ENCODE peak calls at places on chromosomes 11 and 22, in ten cellular contexts. C is adipocyte, N is mesenchymal stem cell, U is IMR-90, S is neuronal stem cell, M is endodermal cell, K is mesendoderm, Q is colonic mucosa, O is K562, D is H9. B is an unnamed sample.

GRCh38 chr22:24772493-24773220 is 1.9 kb downstream of the PIWIL3 start:
- DNase-seq in C (peak), N (peak), U (peak), M (peak), O (peak), S (peak), K (peak), Q (no peak), D (peak), B (peak)

GRCh38 chr11:133230446-133230845 is 301.9 kb downstream of the OPCML start:
- DNase-seq in N (no peak), Q (no peak), M (no peak), D (no peak), O (no peak), C (no peak), U (no peak), S (no peak), K (no peak), B (no peak)

GRCh38 chr11:33701831-33702230 is 1.2 kb upstream of the C11orf91 start:
- DNase-seq in M (no peak), K (no peak), C (peak), U (peak), Q (no peak), O (no peak), N (peak), S (no peak), D (no peak), B (peak)

GRCh38 chr22:36564422-36565151 is 35.6 kb upstream of the EIF3D start:
- DNase-seq in C (no peak), U (no peak), K (no peak), D (no peak), O (no peak), Q (no peak), S (no peak), N (no peak), M (no peak), B (no peak)

GRCh38 chr22:43173976-43174720 is 12.8 kb downstream of the TTLL12 start:
- DNase-seq in D (no peak), S (no peak), U (no peak), Q (no peak), N (no peak), C (no peak), M (no peak), K (no peak), O (no peak), B (no peak)

GRCh38 chr11:75558939-75559843 is 2.9 kb upstream of the SERPINH1 start:
- DNase-seq in M (peak), O (peak), U (peak), D (no peak), C (peak), S (no peak), N (peak), K (peak), Q (peak), B (no peak)

GRCh38 chr11:71370895-71371673 is 77.1 kb downstream of the DHCR7 start:
- DNase-seq in D (peak), S (no peak), C (no peak), U (no peak), Q (no peak), N (no peak), O (no peak), K (peak), M (peak), B (no peak)

GRCh38 chr11:11931461-11932055 is 76.9 kb downstream of the DKK3 start:
- DNase-seq in U (peak), K (peak), S (peak), C (peak), N (peak), M (no peak), D (no peak), O (peak), Q (no peak), B (peak)

GRCh38 chr22:38213319-38214247 is 11.8 kb downstream of the MAFF start:
- DNase-seq in N (peak), O (no peak), K (no peak), M (no peak), C (no peak), U (no peak), S (no peak), Q (no peak), D (no peak), B (no peak)

GRCh38 chr11:37107415-37107814 is 509.4 kb upstream of the RAG2 start:
- DNase-seq in C (peak), N (no peak), Q (no peak), M (no peak), O (no peak), S (no peak), U (no peak), K (no peak), D (no peak), B (no peak)

GRCh38 chr11:37109205-37109585 is 511.2 kb upstream of the RAG2 start:
- DNase-seq in D (no peak), U (no peak), O (no peak), S (no peak), K (no peak), C (no peak), Q (no peak), M (no peak), N (peak), B (peak)

GRCh38 chr11:37108436-37109204 is 510.6 kb upstream of the RAG2 start:
- DNase-seq in N (no peak), O (no peak), U (no peak), C (no peak), Q (no peak), K (no peak), M (no peak), S (no peak), D (no peak), B (peak)

GRCh38 chr11:37105456-37105855 is 507.4 kb upstream of the RAG2 start:
- DNase-seq in U (no peak), S (no peak), Q (no peak), D (no peak), M (no peak), N (no peak), K (no peak), C (no peak), O (no peak), B (no peak)

GRCh38 chr11:37110383-37110782 is 512.3 kb upstream of the RAG2 start:
- DNase-seq in C (peak), M (no peak), N (no peak), U (no peak), D (no peak), K (peak), Q (no peak), S (no peak), O (no peak), B (peak)
- H3K9ac ChIP-seq in C (no peak), M (no peak), N (no peak), U (no peak), D (no peak), K (no peak), Q (no peak), S (no peak), O (no peak), B (no peak)

GRCh38 chr22:46224771-46225290 is 25.3 kb downstream of the CDPF1 start:
- DNase-seq in N (no peak), D (no peak), S (no peak), U (no peak), M (no peak), O (no peak), K (no peak), Q (no peak), C (no peak), B (no peak)
- H3K9ac ChIP-seq in N (no peak), D (no peak), S (peak), U (no peak), M (no peak), O (no peak), K (no peak), Q (no peak), C (no peak), B (no peak)

GRCh38 chr11:67486481-67487195 is 3.8 kb downstream of the AIP start:
- DNase-seq in M (no peak), U (no peak), Q (no peak), N (no peak), C (no peak), S (no peak), D (no peak), K (no peak), O (no peak), B (no peak)
- H3K9ac ChIP-seq in M (no peak), U (no peak), Q (no peak), N (no peak), C (no peak), S (peak), D (no peak), K (no peak), O (peak), B (no peak)

GRCh38 chr22:23722168-23722567 is 28.7 kb downstream of the ZNF70 start:
- DNase-seq in M (no peak), S (no peak), N (no peak), O (no peak), K (no peak), D (no peak), C (no peak), Q (no peak), U (no peak), B (no peak)
- H3K9ac ChIP-seq in M (no peak), S (no peak), N (no peak), O (no peak), K (no peak), D (no peak), C (no peak), Q (no peak), U (no peak), B (no peak)

GRCh38 chr22:35398574-35398973 is 1.4 kb upstream of the MCM5 start:
- DNase-seq in C (no peak), N (no peak), M (no peak), O (no peak), S (no peak), Q (no peak), D (no peak), U (no peak), K (no peak), B (no peak)

GRCh38 chr22:35399678-35400334 is at the start of gene MCM5:
- DNase-seq in O (peak), N (peak), U (peak), S (peak), K (peak), M (peak), Q (peak), C (peak), D (peak), B (peak)

GRCh38 chr22:35394810-35395563 is 5.0 kb upstream of the MCM5 start:
- DNase-seq in C (no peak), M (no peak), Q (no peak), K (no peak), O (no peak), N (no peak), U (no peak), S (no peak), D (no peak), B (no peak)

GRCh38 chr22:35399114-35399677 is 744 bp upstream of the MCM5 start:
- DNase-seq in O (peak), Q (no peak), S (no peak), C (no peak), N (no peak), M (peak), K (peak), U (no peak), D (peak), B (no peak)

DNA sequence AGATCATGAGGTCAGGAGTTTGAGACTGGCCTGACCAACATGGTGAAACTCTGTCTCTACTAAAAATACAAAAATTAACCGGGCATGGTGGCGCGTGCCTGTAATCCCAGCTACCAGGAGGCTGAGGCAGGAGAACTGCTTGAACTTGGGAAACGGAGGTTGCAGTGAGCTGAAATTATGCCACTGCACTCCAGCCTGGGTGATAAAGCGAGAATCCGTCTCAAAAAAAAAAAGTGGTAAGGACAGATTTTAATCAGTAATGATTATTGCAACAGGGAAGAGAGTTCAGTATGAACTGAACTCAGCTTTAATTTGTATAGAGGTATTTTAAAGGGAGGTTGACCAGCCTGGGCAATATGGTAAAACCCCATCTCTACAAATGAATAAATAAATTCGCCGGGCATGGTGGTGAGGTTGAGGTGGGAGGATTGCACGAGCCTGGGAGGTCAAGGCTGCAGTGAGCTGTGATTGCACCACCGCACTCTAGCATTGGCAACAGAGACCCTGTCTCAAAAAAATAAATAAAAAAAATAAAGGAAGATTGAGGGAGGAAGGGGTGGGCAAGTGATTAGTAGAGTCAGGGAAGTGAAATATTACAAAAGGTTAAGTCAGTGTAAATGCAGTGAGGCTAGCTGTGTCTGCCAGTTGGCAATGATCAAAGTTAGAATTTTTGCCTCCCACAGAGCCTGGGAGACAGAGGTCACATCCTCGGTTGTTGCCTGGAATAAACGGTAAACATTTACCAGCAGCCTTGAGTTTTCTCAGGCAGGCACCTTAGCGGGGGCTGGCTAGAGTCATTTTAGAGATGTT is 2.6 kb upstream of the MCM5 start:
- DNase-seq in O (no peak), C (no peak), D (no peak), N (peak), S (no peak), U (peak), Q (no peak), K (peak), M (no peak), B (no peak)
- H3K9ac ChIP-seq in O (no peak), C (no peak), D (no peak), N (no peak), S (no peak), U (no peak), Q (peak), K (no peak), M (no peak), B (no peak)

GRCh38 chr22:19176175-19176630 is 2.3 kb downstream of the SLC25A1 start:
- DNase-seq in K (peak), N (no peak), C (peak), O (no peak), Q (no peak), D (no peak), U (no peak), S (no peak), M (peak), B (no peak)

GRCh38 chr22:19174106-19175025 is 4.2 kb downstream of the SLC25A1 start:
- DNase-seq in D (peak), K (peak), U (peak), N (peak), S (no peak), C (peak), O (no peak), Q (no peak), M (peak), B (peak)

GRCh38 chr22:19176732-19177131 is 1.8 kb downstream of the SLC25A1 start:
- DNase-seq in S (no peak), O (no peak), C (no peak), U (no peak), Q (no peak), N (no peak), D (no peak), K (no peak), M (peak), B (no peak)

GRCh38 chr22:19175602-19176174 is 2.8 kb downstream of the SLC25A1 start:
- DNase-seq in O (no peak), Q (no peak), U (no peak), S (no peak), D (no peak), C (no peak), K (no peak), M (no peak), N (no peak), B (no peak)

DNA sequence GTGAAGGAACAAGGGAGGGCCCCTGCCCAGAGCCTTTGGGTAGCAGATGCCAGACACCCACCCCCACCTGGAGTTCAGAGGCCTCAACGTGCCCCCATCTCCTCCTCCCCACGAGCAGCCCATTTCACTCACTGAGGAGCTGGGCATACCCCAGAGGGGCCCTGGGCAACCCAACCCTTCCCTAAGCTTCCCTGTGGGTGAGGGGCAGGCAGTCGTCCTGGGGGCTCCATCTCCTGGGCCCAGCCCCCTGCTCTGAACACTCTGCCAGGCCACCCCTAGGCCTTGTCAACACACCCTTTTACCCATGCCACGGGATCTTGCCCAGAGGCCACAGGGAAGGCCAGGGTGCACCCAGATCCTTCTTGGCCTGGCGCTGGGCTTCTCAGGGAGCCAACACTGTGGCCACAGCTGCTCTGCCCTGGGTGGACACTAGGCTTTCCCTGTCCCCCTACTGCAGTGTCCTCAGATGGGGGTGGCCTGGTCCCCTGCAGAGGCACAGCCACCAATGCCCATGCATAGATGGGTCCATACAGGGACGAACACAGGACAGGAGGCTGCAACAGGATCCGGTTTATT is 3.4 kb downstream of the SLC25A1 start:
- DNase-seq in O (no peak), S (no peak), D (no peak), K (no peak), N (no peak), M (no peak), U (no peak), C (no peak), Q (no peak), B (no peak)
- H3K9ac ChIP-seq in O (peak), S (peak), D (no peak), K (no peak), N (no peak), M (no peak), U (no peak), C (peak), Q (no peak), B (no peak)

GRCh38 chr11:61268588-61269250 is 26.4 kb downstream of the VWCE start:
- DNase-seq in K (no peak), N (no peak), M (no peak), Q (no peak), C (no peak), O (no peak), D (no peak), S (no peak), U (no peak), B (no peak)
- H3K9ac ChIP-seq in K (no peak), N (no peak), M (no peak), Q (no peak), C (no peak), O (peak), D (no peak), S (peak), U (no peak), B (no peak)